ENCODE peak calls at places on chromosomes 12 and 14, in nine cellular contexts. U is H4; M is A172; O is NCI-H1105; H is left cardiac atrium; P is mucosa of gallbladder; S is stimulated activated CD4-positive, alpha-beta T cell treated with anti-CD3 and anti-CD28 coated beads, Interleukin-15, amount 100 ng/mL, for 1 hour; A is Karpas-422; I is bronchial epithelial cell. E is an unnamed sample.

GRCh38 chr12:113899042-113899843 is 66.9 kb downstream of the RBM19 start:
- DNase-seq in U (no peak), M (no peak), O (no peak), H (no peak), P (no peak), S (no peak), A (no peak), I (no peak), E (peak; percentile 45)

GRCh38 chr12:93829073-93829472 is 151.9 kb downstream of the CRADD start:
- DNase-seq in U (no peak), M (no peak), O (no peak), H (no peak), P (no peak), S (no peak), A (no peak), I (no peak), E (no peak)

GRCh38 chr12:182381-182883 is 31.5 kb downstream of the SLC6A12 start:
- DNase-seq in U (peak; percentile 45), M (peak; percentile 73), O (no peak), H (no peak), P (no peak), S (no peak), A (no peak), I (peak; percentile 84), E (peak; percentile 76)

GRCh38 chr12:6312529-6313325 is 2.2 kb downstream of the PLEKHG6 start:
- DNase-seq in U (peak; percentile 68), M (peak; percentile 44), O (no peak), H (no peak), P (peak; percentile 89), S (no peak), A (no peak), I (peak; percentile 88), E (peak; percentile 74)

GRCh38 chr14:94458096-94458495 is 5.5 kb upstream of the SERPINA11 start:
- DNase-seq in U (no peak), M (no peak), O (no peak), H (no peak), P (no peak), S (no peak), A (no peak), I (no peak), E (no peak)

GRCh38 chr12:102062419-102062806 is 622 bp upstream of the WASHC3 start:
- DNase-seq in U (no peak), M (no peak), O (no peak), H (no peak), P (no peak), S (no peak), A (no peak), I (no peak), E (no peak)

GRCh38 chr14:37501877-37502276 is 93.2 kb downstream of the FOXA1 start:
- DNase-seq in U (no peak), M (no peak), O (no peak), H (no peak), P (no peak), S (no peak), A (no peak), I (no peak), E (no peak)

GRCh38 chr12:12081836-12082497 is 11.2 kb downstream of the BCL2L14 start:
- DNase-seq in U (peak; percentile 17), M (peak; percentile 25), O (no peak), H (no peak), P (no peak), S (no peak), A (peak; percentile 62), I (peak; percentile 25), E (peak; percentile 65)

GRCh38 chr14:61678966-61679365 is 16.3 kb upstream of the HIF1A start:
- DNase-seq in U (no peak), M (no peak), O (no peak), H (no peak), P (no peak), S (no peak), A (no peak), I (no peak), E (peak; percentile 73)

GRCh38 chr12:66947119-66947518 is 268.2 kb upstream of the GRIP1 start:
- DNase-seq in U (no peak), M (peak; percentile 3), O (no peak), H (no peak), P (no peak), S (no peak), A (no peak), I (peak; percentile 31), E (no peak)

GRCh38 chr14:24710403-24711063 is 76.5 kb upstream of the GZMB start:
- DNase-seq in U (peak; percentile 49), M (peak; percentile 25), O (peak; percentile 48), H (peak; percentile 45), P (peak; percentile 64), S (peak; percentile 17), A (peak; percentile 89), I (peak; percentile 44), E (peak; percentile 35)

GRCh38 chr12:44457465-44457864 is 418.6 kb downstream of the NELL2 start:
- DNase-seq in U (no peak), M (no peak), O (no peak), H (no peak), P (no peak), S (no peak), A (no peak), I (no peak), E (no peak)

GRCh38 chr14:63647696-63648410 is 6.2 kb upstream of the WDR89 start:
- DNase-seq in U (no peak), M (no peak), O (no peak), H (no peak), P (no peak), S (no peak), A (peak; percentile 68), I (no peak), E (no peak)

GRCh38 chr14:29805415-29806123 is 122.1 kb downstream of the PRKD1 start:
- DNase-seq in U (peak; percentile 89), M (peak; percentile 67), O (no peak), H (peak; percentile 76), P (peak; percentile 79), S (no peak), A (peak; percentile 36), I (peak; percentile 90), E (peak; percentile 96)

GRCh38 chr14:70515796-70516195 is 19.0 kb downstream of the ADAM20 start:
- DNase-seq in U (no peak), M (no peak), O (no peak), H (no peak), P (no peak), S (no peak), A (no peak), I (peak; percentile 26), E (no peak)

GRCh38 chr14:75831971-75832370 is 149.8 kb downstream of the TGFB3 start:
- DNase-seq in U (no peak), M (no peak), O (peak; percentile 22), H (no peak), P (peak; percentile 27), S (no peak), A (no peak), I (peak; percentile 96), E (peak; percentile 66)